ENCODE peak calls at places on chromosomes 6 and 20, in four cellular contexts. J is CD8-positive, alpha-beta memory T cell; Z is psoas muscle; V is body of pancreas. O is an unnamed sample.

GRCh38 chr6:140379919-140380318 is 1005.5 kb upstream of the CITED2 start:
- DNase-seq in Z (no peak), J (no peak), V (no peak), O (no peak)

GRCh38 chr6:159804504-159804903 is 4.4 kb downstream of the PNLDC1 start:
- DNase-seq in Z (no peak), J (no peak), V (no peak), O (no peak)

GRCh38 chr6:47701374-47701773 is 3.0 kb downstream of the ADGRF4 start:
- DNase-seq in V (no peak), J (no peak), Z (no peak), O (no peak)

GRCh38 chr20:52349806-52350205 is 158.2 kb upstream of the ZFP64 start:
- DNase-seq in V (no peak), Z (no peak), J (no peak), O (no peak)

GRCh38 chr20:20083796-20084195 is 31.5 kb downstream of the CFAP61 start:
- DNase-seq in J (no peak), V (no peak), Z (no peak), O (no peak)

GRCh38 chr6:39339557-39340555 is 17.4 kb upstream of the KCNK16 start:
- DNase-seq in V (peak; percentile 85), Z (no peak), J (no peak), O (no peak)

GRCh38 chr6:142881771-142882170 is 63.2 kb downstream of the HIVEP2 start:
- DNase-seq in Z (no peak), J (no peak), V (no peak), O (no peak)

GRCh38 chr20:62063981-62064787 is 1.5 kb downstream of the TAF4 start:
- DNase-seq in Z (peak; percentile 70), V (peak; percentile 72), J (no peak), O (no peak)

GRCh38 chr6:19898141-19898740 is 61.1 kb downstream of the ID4 start:
- DNase-seq in Z (no peak), J (no peak), V (no peak), O (no peak)

GRCh38 chr6:169420912-169421543 is 167.4 kb upstream of the THBS2 start:
- DNase-seq in J (no peak), Z (no peak), V (peak; percentile 72), O (no peak)

GRCh38 chr20:4192378-4193048 is 177.2 kb upstream of the RNF24 start:
- DNase-seq in V (no peak), J (no peak), Z (no peak), O (no peak)

DNA sequence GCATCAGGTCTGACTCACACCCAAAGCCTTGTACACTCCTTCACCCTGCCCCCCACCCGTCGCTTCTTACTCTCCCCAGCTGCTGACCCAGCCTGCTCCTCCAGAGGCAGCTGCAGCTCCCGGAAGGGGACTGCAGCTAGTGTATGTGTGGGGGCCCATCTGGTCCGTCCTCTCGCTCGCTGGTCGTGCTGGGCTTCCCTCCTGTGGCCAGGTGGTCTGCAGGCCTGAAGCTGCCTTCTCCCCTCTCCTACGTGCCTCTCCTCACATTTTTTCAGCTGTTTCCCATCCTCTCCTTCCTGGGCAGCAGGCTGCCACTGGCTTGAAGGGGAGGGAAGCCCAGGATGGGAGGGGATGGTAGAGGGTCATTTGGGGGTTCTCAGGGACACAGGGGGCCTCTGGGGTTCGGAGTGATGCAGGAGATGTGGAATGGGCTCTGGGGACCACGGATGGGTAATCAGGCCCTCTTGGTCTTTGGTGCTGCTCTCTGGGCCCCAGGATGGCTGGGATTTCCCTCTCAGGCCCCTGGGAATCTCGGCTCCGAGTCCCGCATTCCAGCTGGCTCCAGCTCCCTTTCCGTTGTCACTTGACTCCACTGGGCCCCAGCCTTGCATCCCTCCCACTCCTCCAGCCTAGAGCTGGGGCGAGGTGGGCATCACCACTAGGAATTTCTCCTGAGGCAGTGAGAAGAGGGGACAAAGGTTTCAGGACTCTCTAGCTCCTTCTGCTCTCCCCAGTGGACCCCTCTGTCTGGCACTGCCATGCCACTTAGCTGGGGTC is 2.1 kb upstream of the DDR1 start:
- DNase-seq in Z (no peak), J (no peak), V (peak; percentile 32), O (peak; percentile 36)
- H3K4me3 ChIP-seq in Z (peak overlapping the region; percentile 78), J (no peak overlapping the region), V (no peak overlapping the region), O (no peak overlapping the region)

DNA sequence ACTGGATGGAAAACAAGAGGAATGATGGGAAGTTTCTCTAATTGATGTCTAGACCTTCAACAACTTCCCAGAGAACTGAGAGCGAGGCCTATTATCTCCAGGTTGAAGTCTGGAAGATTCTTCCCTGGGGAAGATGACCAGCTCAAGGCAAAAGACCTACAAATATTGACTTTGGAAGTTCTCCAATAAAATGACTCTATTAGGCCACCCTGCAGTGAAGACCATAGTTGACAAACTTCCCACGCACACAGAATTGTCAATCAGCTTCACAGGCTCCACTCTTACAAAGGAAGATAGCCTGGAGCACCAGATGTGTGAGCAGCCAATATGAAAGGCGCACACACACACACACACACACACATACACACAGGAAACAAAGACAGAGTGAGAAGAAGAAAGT is 113.7 kb downstream of the FAM50B start:
- DNase-seq in J (no peak), Z (no peak), V (no peak), O (no peak)
- H3K27ac ChIP-seq in J (no peak overlapping the region), Z (no peak overlapping the region), V (no peak overlapping the region), O (no peak overlapping the region)

DNA sequence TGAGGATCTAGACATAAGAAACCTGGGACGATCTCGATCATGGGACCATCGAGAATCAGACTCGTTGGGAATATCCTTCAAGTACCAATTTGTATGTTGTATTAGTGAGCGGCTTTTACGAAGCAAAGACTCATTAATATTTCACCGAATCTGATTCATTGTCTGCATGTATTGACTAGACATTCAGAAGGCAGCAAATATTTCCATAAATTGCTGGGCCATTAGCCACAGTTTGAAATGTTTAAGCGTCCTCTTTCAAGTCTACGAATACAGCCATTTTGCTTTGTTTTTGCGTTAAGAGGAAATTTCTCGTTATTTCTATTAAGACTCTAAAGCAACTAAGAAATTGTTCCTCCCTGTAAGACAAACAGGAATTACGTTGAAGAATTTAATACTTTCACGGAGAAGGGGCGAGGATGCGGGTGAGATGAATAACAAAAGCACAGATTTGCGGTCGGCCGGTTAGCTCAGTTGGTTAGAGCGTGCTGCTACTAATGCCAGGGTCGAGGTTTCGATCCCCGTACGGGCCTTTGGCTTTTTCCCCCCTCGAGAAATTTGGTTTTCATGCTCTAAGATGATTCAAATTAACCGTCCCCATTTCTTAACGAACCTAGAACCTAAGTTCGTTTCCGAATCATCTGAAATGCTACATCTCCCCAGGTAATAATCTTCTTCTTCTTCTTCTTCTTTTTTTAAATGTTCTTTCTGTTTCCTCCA is 18.5 kb downstream of the POM121L2 start:
- DNase-seq in J (no peak), Z (no peak), V (no peak), O (no peak)
- H3K4me3 ChIP-seq in J (no peak overlapping the region), Z (no peak overlapping the region), V (no peak overlapping the region), O (no peak overlapping the region)

DNA sequence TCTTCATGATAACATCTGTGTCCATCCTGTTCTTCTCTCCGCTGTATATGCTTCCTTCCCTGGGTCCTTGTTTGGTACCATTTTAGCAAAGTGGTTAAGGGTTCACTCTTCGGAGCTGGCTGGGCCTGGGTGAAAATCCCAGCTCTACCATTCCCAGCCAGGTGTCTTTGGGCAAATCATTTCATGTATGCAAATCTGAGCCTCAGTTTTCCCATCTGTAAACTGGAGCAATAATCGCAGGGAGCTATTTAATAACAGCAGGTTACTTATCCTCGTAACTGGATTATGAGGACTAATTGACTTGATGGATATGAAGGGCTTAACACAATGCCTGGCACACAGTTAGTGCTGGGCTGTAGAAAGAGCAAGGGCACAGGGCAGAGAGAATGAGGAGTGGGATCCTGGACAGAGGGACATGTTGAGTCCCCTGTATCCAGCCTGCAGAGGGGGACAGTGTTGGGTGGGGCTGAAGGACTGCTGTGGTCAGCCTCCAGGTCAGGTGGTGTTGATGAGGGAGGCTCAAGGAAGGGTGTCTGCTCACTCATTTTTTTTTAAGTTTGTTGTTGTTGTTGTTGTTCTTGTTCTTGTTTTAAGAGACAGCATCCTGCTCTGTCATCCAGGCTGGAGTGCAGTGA is 44.3 kb upstream of the FAM83D start:
- DNase-seq in Z (no peak), J (no peak), V (no peak), O (no peak)
- H3K27ac ChIP-seq in Z (no peak overlapping the region), J (no peak overlapping the region), V (no peak overlapping the region), O (no peak overlapping the region)

DNA sequence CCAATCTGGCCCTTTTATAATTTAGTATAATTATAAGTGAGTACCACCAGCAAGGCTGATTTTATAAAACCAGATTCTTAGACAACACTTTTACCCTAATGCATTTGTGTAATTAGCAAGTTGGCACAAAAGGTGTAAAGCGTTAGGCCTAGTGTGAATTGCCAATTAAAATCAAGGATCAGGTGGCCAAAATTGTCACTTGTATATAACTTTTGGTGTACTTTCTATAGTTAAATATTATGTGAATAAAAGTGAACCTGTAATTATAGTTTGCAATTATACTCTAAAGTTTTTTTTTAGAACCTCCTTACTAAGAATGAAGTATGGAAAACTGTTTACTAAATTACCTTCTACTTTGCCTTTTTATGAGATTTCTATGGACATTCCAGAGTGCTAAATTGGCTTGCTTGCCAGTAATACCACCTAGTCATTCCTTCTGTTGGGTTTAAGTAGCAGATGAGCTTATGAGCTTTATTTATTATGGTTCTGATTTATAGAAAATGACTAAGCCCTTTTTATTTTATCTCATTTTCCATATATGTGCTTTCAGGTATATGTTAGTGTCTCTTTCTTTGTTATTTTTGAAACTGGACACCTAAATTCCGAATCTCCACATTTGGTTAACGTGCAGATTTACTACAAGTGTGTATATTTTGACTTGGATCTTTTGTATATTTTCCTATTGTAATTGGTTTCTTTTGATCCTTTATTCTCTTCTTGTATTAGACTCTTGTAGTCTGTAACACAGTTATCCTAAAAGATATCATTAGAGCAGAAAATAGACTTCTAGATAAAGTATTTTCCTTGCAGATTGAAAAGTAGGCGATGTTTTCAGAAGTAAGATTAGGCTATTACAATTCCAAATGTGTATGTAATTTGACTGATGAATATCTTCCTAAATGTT is 3.9 kb downstream of the STXBP5 start:
- DNase-seq in Z (no peak), J (no peak), V (no peak), O (no peak)
- H3K4me3 ChIP-seq in Z (peak overlapping the region; percentile 94), J (no peak overlapping the region), V (no peak overlapping the region), O (no peak overlapping the region)

GRCh38 chr6:10615675-10616074 is 78.7 kb downstream of the C6orf52 start:
- DNase-seq in V (no peak), J (no peak), Z (no peak), O (no peak)

GRCh38 chr6:10610289-10610688 is 84.1 kb downstream of the C6orf52 start:
- DNase-seq in J (no peak), Z (peak; percentile 57), V (no peak), O (peak; percentile 24)

GRCh38 chr6:10613693-10614092 is 80.7 kb downstream of the C6orf52 start:
- DNase-seq in J (no peak), Z (no peak), V (no peak), O (no peak)

GRCh38 chr6:10612161-10612560 is 82.3 kb downstream of the C6orf52 start:
- DNase-seq in Z (no peak), J (no peak), V (no peak), O (no peak)

DNA sequence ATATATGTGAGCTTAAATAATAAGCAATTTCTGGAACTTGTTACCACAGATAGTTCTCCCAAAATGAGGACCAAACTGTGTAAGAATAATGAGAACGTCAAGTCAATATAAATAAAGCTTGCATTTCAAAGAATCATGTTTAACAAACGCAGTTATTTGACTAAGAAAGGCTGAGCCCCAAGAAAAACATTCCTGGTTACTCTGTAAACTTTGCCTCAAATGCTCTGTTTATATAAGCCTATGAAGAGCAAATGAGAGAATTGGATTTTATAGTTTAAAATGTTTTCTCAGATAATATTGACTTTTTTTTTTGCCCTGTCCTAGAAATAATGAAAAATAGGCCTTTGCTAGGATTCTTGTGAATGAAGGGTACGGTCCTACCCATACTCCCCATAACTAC is 81.3 kb downstream of the C6orf52 start:
- DNase-seq in Z (no peak), J (no peak), V (no peak), O (peak; percentile 29)
- H3K27ac ChIP-seq in Z (no peak overlapping the region), J (no peak overlapping the region), V (no peak overlapping the region), O (peak overlapping the region; percentile 65)